ENCODE peak calls at places on chromosomes 11 and 22, in eight cellular contexts. L, F, J, O, P, Y, C and N are unnamed samples.

GRCh38 chr11:112882494-112883381 is 78.5 kb upstream of the NCAM1 start:
- DNase-seq in L (no peak), F (no peak), J (no peak), O (no peak), P (no peak), Y (no peak), C (no peak), N (no peak)

GRCh38 chr22:20449819-20450550 is 12.4 kb upstream of the SCARF2 start:
- DNase-seq in L (no peak), F (no peak), J (no peak), O (no peak), P (peak), Y (no peak), C (no peak), N (no peak)

GRCh38 chr11:120606116-120607010 is 94.8 kb downstream of the GRIK4 start:
- DNase-seq in L (no peak), F (no peak), J (no peak), O (no peak), P (peak), Y (no peak), C (no peak), N (no peak)

GRCh38 chr22:38981659-38982007 is 514 bp upstream of the APOBEC3B start:
- DNase-seq in L (no peak), F (no peak), J (no peak), O (no peak), P (peak), Y (no peak), C (no peak), N (no peak)

GRCh38 chr22:46793497-46793896 is 31.0 kb downstream of the TBC1D22A start:
- DNase-seq in L (no peak), F (no peak), J (no peak), O (no peak), P (no peak), Y (no peak), C (no peak), N (no peak)

GRCh38 chr11:65551572-65552398 is 6.4 kb downstream of the LTBP3 start:
- DNase-seq in L (no peak), F (peak), J (no peak), O (peak), P (peak), Y (no peak), C (peak), N (peak)

GRCh38 chr11:43957571-43957970 is 15.1 kb downstream of the C11orf96 start:
- DNase-seq in L (no peak), F (no peak), J (no peak), O (no peak), P (no peak), Y (no peak), C (no peak), N (no peak)

GRCh38 chr11:102451041-102451692 is 1.4 kb downstream of the TMEM123 start:
- DNase-seq in L (no peak), F (no peak), J (no peak), O (no peak), P (no peak), Y (no peak), C (no peak), N (no peak)

GRCh38 chr11:47007579-47007978 is 71.0 kb downstream of the CSTPP1 start:
- DNase-seq in L (no peak), F (no peak), J (no peak), O (no peak), P (no peak), Y (no peak), C (no peak), N (no peak)

GRCh38 chr11:119055901-119056300 is 1.1 kb downstream of the HYOU1 start:
- DNase-seq in L (peak), F (no peak), J (no peak), O (no peak), P (no peak), Y (no peak), C (no peak), N (peak)

GRCh38 chr22:36470162-36470993 is 11.1 kb downstream of the TXN2 start:
- DNase-seq in L (peak), F (peak), J (peak), O (peak), P (peak), Y (peak), C (peak), N (peak)

GRCh38 chr22:26912985-26913384 is 255.6 kb downstream of the MIAT start:
- DNase-seq in L (no peak), F (no peak), J (no peak), O (no peak), P (no peak), Y (no peak), C (no peak), N (no peak)

GRCh38 chr22:43230983-43231723 is 44.2 kb upstream of the TTLL12 start:
- DNase-seq in L (peak), F (peak), J (peak), O (peak), P (peak), Y (peak), C (peak), N (peak)

GRCh38 chr22:42796081-42796480 is 61.0 kb downstream of the ARFGAP3 start:
- DNase-seq in L (no peak), F (no peak), J (no peak), O (no peak), P (no peak), Y (no peak), C (peak), N (no peak)

GRCh38 chr11:23318670-23319069 is 458.4 kb upstream of the CCDC179 start:
- DNase-seq in L (no peak), F (no peak), J (no peak), O (no peak), P (no peak), Y (no peak), C (no peak), N (no peak)

GRCh38 chr11:8346157-8346755 is 82.6 kb upstream of the LMO1 start:
- DNase-seq in L (no peak), F (no peak), J (no peak), O (no peak), P (no peak), Y (no peak), C (no peak), N (no peak)

GRCh38 chr11:116986521-116987105 is 111.6 kb downstream of the SIK3 start:
- DNase-seq in L (peak), F (no peak), J (no peak), O (no peak), P (no peak), Y (peak), C (no peak), N (peak)

GRCh38 chr11:16604784-16605439 is 133.5 kb upstream of the C11orf58 start:
- DNase-seq in L (peak), F (peak), J (peak), O (no peak), P (peak), Y (peak), C (peak), N (peak)

GRCh38 chr22:17754233-17754925 is 19.9 kb downstream of the BID start:
- DNase-seq in L (no peak), F (no peak), J (no peak), O (no peak), P (no peak), Y (no peak), C (no peak), N (peak)

GRCh38 chr11:132248585-132248984 is 878.2 kb downstream of the NTM start:
- DNase-seq in L (no peak), F (no peak), J (no peak), O (no peak), P (no peak), Y (no peak), C (no peak), N (no peak)

GRCh38 chr11:13073119-13073981 is 64.2 kb downstream of the RASSF10 start:
- DNase-seq in L (peak), F (no peak), J (no peak), O (no peak), P (no peak), Y (peak), C (no peak), N (no peak)

GRCh38 chr11:67372993-67373915 is at the start of gene CLCF1:
- DNase-seq in L (peak), F (peak), J (peak), O (peak), P (peak), Y (peak), C (peak), N (peak)

GRCh38 chr11:7600205-7600775 is 73.0 kb downstream of the CYB5R2 start:
- DNase-seq in L (peak), F (no peak), J (peak), O (no peak), P (peak), Y (peak), C (peak), N (no peak)

GRCh38 chr11:24249921-24250320 is 246.9 kb upstream of the LUZP2 start:
- DNase-seq in L (no peak), F (no peak), J (no peak), O (no peak), P (no peak), Y (no peak), C (no peak), N (no peak)

GRCh38 chr11:285894-286220 is 3.1 kb upstream of the PGGHG start:
- DNase-seq in L (no peak), F (no peak), J (no peak), O (no peak), P (peak), Y (no peak), C (peak), N (no peak)

GRCh38 chr22:44396727-44397722 is 84.3 kb upstream of the SHISAL1 start:
- DNase-seq in L (no peak), F (no peak), J (no peak), O (no peak), P (peak), Y (no peak), C (peak), N (no peak)

GRCh38 chr11:92979176-92979575 is 9.7 kb downstream of the MTNR1B start:
- DNase-seq in L (peak), F (no peak), J (no peak), O (no peak), P (no peak), Y (no peak), C (no peak), N (no peak)

GRCh38 chr11:1081601-1082311 is 7.1 kb downstream of the MUC2 start:
- DNase-seq in L (no peak), F (no peak), J (no peak), O (no peak), P (peak), Y (no peak), C (no peak), N (no peak)

GRCh38 chr11:123838659-123839058 is 32.5 kb upstream of the OR6M1 start:
- DNase-seq in L (peak), F (no peak), J (no peak), O (no peak), P (no peak), Y (no peak), C (no peak), N (no peak)

GRCh38 chr11:9176136-9176535 is 84.7 kb upstream of the SCUBE2 start:
- DNase-seq in L (no peak), F (no peak), J (no peak), O (no peak), P (no peak), Y (no peak), C (no peak), N (no peak)

GRCh38 chr11:62151737-62152102 is 27.9 kb downstream of the INCENP start:
- DNase-seq in L (no peak), F (no peak), J (no peak), O (no peak), P (no peak), Y (no peak), C (peak), N (no peak)

GRCh38 chr22:23236026-23236425 is 55.7 kb downstream of the BCR start:
- DNase-seq in L (no peak), F (no peak), J (no peak), O (no peak), P (peak), Y (no peak), C (no peak), N (no peak)

GRCh38 chr11:65609236-65609635 is 4.8 kb downstream of the MAP3K11 start:
- DNase-seq in L (no peak), F (no peak), J (no peak), O (no peak), P (no peak), Y (no peak), C (no peak), N (no peak)

GRCh38 chr22:17368727-17369552 is at the start of gene CECR2:
- DNase-seq in L (peak), F (peak), J (peak), O (no peak), P (peak), Y (no peak), C (peak), N (no peak)

GRCh38 chr11:70577258-70577603 is 178.9 kb downstream of the CTTN start:
- DNase-seq in L (no peak), F (no peak), J (no peak), O (no peak), P (peak), Y (no peak), C (no peak), N (no peak)

GRCh38 chr22:37742374-37743092 is 45.7 kb downstream of the TRIOBP start:
- DNase-seq in L (peak), F (no peak), J (no peak), O (no peak), P (no peak), Y (peak), C (peak), N (no peak)

GRCh38 chr11:100010393-100010792 is 676.7 kb upstream of the ARHGAP42 start:
- DNase-seq in L (no peak), F (no peak), J (no peak), O (no peak), P (no peak), Y (no peak), C (no peak), N (no peak)

GRCh38 chr11:86816251-86816726 is 15.9 kb downstream of the PRSS23 start:
- DNase-seq in L (peak), F (peak), J (no peak), O (no peak), P (no peak), Y (peak), C (no peak), N (no peak)

GRCh38 chr11:33449798-33450197 is 192.6 kb downstream of the HIPK3 start:
- DNase-seq in L (peak), F (no peak), J (no peak), O (no peak), P (no peak), Y (peak), C (no peak), N (no peak)

GRCh38 chr11:57322881-57323467 is 1.8 kb downstream of the TNKS1BP1 start:
- DNase-seq in L (no peak), F (no peak), J (no peak), O (no peak), P (peak), Y (no peak), C (no peak), N (no peak)
- TF ChIP-seq CTCF in L (no peak), F (no peak), J (no peak), O (no peak), P (no peak), Y (peak), C (no peak), N (no peak)

GRCh38 chr22:19430890-19431541 is 517 bp downstream of the HIRA start:
- DNase-seq in L (peak), F (peak), J (peak), O (no peak), P (peak), Y (no peak), C (peak), N (peak)
- TF ChIP-seq CTCF in L (peak), F (peak), J (peak), O (no peak), P (no peak), Y (peak), C (no peak), N (no peak)

GRCh38 chr22:29031236-29031982 is 30.2 kb downstream of the C22orf31 start:
- DNase-seq in L (peak), F (peak), J (no peak), O (no peak), P (peak), Y (peak), C (peak), N (peak)
- TF ChIP-seq CTCF in L (no peak), F (peak), J (peak), O (no peak), P (peak), Y (peak), C (no peak), N (no peak)

GRCh38 chr11:104873252-104873651 is 25.0 kb downstream of the CASP12 start:
- DNase-seq in L (no peak), F (no peak), J (no peak), O (no peak), P (no peak), Y (no peak), C (no peak), N (peak)
- TF ChIP-seq CTCF in L (peak), F (no peak), J (no peak), O (no peak), P (no peak), Y (no peak), C (no peak), N (peak)

GRCh38 chr22:50276143-50276542 is 6.0 kb upstream of the MAPK11 start:
- DNase-seq in L (peak), F (peak), J (no peak), O (no peak), P (no peak), Y (no peak), C (peak), N (peak)
- TF ChIP-seq CTCF in L (peak), F (peak), J (peak), O (no peak), P (peak), Y (peak), C (peak), N (peak)

GRCh38 chr11:96037267-96037990 is 113.5 kb upstream of the MTMR2 start:
- DNase-seq in L (peak), F (no peak), J (no peak), O (no peak), P (no peak), Y (peak), C (no peak), N (no peak)
- TF ChIP-seq CTCF in L (no peak), F (no peak), J (no peak), O (no peak), P (no peak), Y (peak), C (no peak), N (no peak)